ENCODE peak calls at places on chromosomes 12 and 14, in ten cellular contexts. E, V, U, J, K, A, T, R, Y and G are unnamed samples.

GRCh38 chr14:54839681-54840080 is 62.9 kb downstream of the GCH1 start:
- DNase-seq in E (peak), V (no peak), U (no peak), J (peak), K (no peak), A (no peak), T (no peak), R (no peak), Y (peak), G (no peak)

GRCh38 chr12:32257695-32258496 is 141.5 kb upstream of the FGD4 start:
- DNase-seq in E (no peak), V (no peak), U (no peak), J (no peak), K (no peak), A (no peak), T (no peak), R (no peak), Y (no peak), G (no peak)

GRCh38 chr12:130617219-130617618 is 98.9 kb downstream of the RIMBP2 start:
- DNase-seq in E (no peak), V (no peak), U (no peak), J (peak), K (no peak), A (peak), T (no peak), R (no peak), Y (no peak), G (no peak)

GRCh38 chr12:16955083-16955657 is 349.2 kb upstream of the LMO3 start:
- DNase-seq in E (peak), V (no peak), U (no peak), J (peak), K (no peak), A (no peak), T (no peak), R (no peak), Y (no peak), G (no peak)

GRCh38 chr12:14239935-14240872 is 125.3 kb upstream of the ATF7IP start:
- DNase-seq in E (no peak), V (peak), U (no peak), J (peak), K (no peak), A (peak), T (no peak), R (peak), Y (no peak), G (no peak)

GRCh38 chr12:20507711-20508110 is 139.4 kb downstream of the PDE3A start:
- DNase-seq in E (no peak), V (no peak), U (no peak), J (no peak), K (no peak), A (no peak), T (no peak), R (no peak), Y (no peak), G (no peak)

GRCh38 chr12:122356192-122356635 is 66.3 kb downstream of the CLIP1 start:
- DNase-seq in E (peak), V (peak), U (peak), J (peak), K (no peak), A (peak), T (peak), R (peak), Y (no peak), G (no peak)

GRCh38 chr12:27331299-27331926 is 1.2 kb upstream of the BMAL2 start:
- DNase-seq in E (peak), V (no peak), U (no peak), J (peak), K (no peak), A (no peak), T (no peak), R (peak), Y (no peak), G (no peak)

GRCh38 chr12:100229876-100230275 is 29.3 kb downstream of the ACTR6 start:
- DNase-seq in E (no peak), V (no peak), U (no peak), J (peak), K (no peak), A (no peak), T (no peak), R (no peak), Y (no peak), G (no peak)

GRCh38 chr14:81303258-81303935 is 82.6 kb upstream of the GTF2A1 start:
- DNase-seq in E (peak), V (no peak), U (peak), J (peak), K (peak), A (no peak), T (peak), R (peak), Y (no peak), G (no peak)

GRCh38 chr14:28780843-28781503 is 14.4 kb downstream of the FOXG1 start:
- DNase-seq in E (no peak), V (no peak), U (no peak), J (no peak), K (no peak), A (peak), T (no peak), R (no peak), Y (no peak), G (no peak)

GRCh38 chr14:104428333-104428851 is 151.2 kb upstream of the C14orf180 start:
- DNase-seq in E (no peak), V (no peak), U (no peak), J (no peak), K (no peak), A (no peak), T (no peak), R (no peak), Y (peak), G (peak)

GRCh38 chr12:122449317-122449716 is 26.8 kb upstream of the CLIP1 start:
- DNase-seq in E (peak), V (no peak), U (no peak), J (peak), K (no peak), A (no peak), T (no peak), R (no peak), Y (peak), G (no peak)

GRCh38 chr12:23222801-23223200 is 597.8 kb downstream of the ETNK1 start:
- DNase-seq in E (no peak), V (no peak), U (no peak), J (no peak), K (no peak), A (no peak), T (no peak), R (no peak), Y (no peak), G (no peak)

GRCh38 chr14:25132734-25133422 is 82.9 kb upstream of the STXBP6 start:
- DNase-seq in E (peak), V (peak), U (peak), J (peak), K (peak), A (peak), T (peak), R (no peak), Y (peak), G (peak)

GRCh38 chr12:79658221-79658620 is 32.5 kb downstream of the PAWR start:
- DNase-seq in E (no peak), V (no peak), U (no peak), J (no peak), K (no peak), A (no peak), T (no peak), R (no peak), Y (no peak), G (no peak)

GRCh38 chr12:57461904-57462306 is 2.3 kb downstream of the GLI1 start:
- DNase-seq in E (no peak), V (no peak), U (no peak), J (no peak), K (no peak), A (no peak), T (no peak), R (no peak), Y (no peak), G (no peak)